ENCODE peak calls at places on chromosomes 4 and X, in four cellular contexts. W is right cardiac atrium; E is HTR-8/SVneo; Y is stimulated activated CD8-positive, alpha-beta memory T cell treated with anti-CD3 and anti-CD28 coated beads, Interleukin-4, amount 100 ng/mL, for 1 hour. N is an unnamed sample.

GRCh38 chr4:25448379-25449109 is 71.5 kb downstream of the ANAPC4 start:
- DNase-seq in W (no peak), Y (no peak), E (peak), N (no peak)

GRCh38 chr4:151922811-151923210 is 162.0 kb upstream of the GATB start:
- DNase-seq in W (no peak), E (no peak), Y (no peak), N (no peak)

GRCh38 chr4:149887091-149887490 is 71.4 kb upstream of the IQCM start:
- DNase-seq in E (no peak), W (no peak), Y (no peak), N (no peak)

GRCh38 chrX:100975212-100975611 is 5.7 kb downstream of the ARL13A start:
- DNase-seq in E (no peak), W (no peak), Y (no peak), N (no peak)

GRCh38 chr4:40969499-40969898 is 219.7 kb downstream of the NSUN7 start:
- DNase-seq in W (no peak), E (no peak), Y (no peak), N (no peak)

GRCh38 chrX:40007136-40007535 is 90.6 kb downstream of the BCOR start:
- DNase-seq in W (no peak), Y (no peak), E (no peak), N (no peak)

GRCh38 chr4:156774422-156774821 is 197.2 kb downstream of the PDGFC start:
- DNase-seq in E (no peak), Y (no peak), W (no peak), N (no peak)

GRCh38 chrX:40543661-40544328 is 37.0 kb upstream of the ATP6AP2 start:
- DNase-seq in E (no peak), W (no peak), Y (no peak), N (peak)

GRCh38 chrX:8404443-8404842 is 60.2 kb upstream of the VCX3B start:
- DNase-seq in Y (no peak), W (peak), E (no peak), N (no peak)

GRCh38 chr4:109441858-109442480 is 8.4 kb downstream of the SEC24B start:
- DNase-seq in E (no peak), W (no peak), Y (no peak), N (no peak)

GRCh38 chrX:1679238-1679637 is 64.4 kb downstream of the ASMT start:
- DNase-seq in Y (no peak), W (no peak), E (no peak), N (no peak)

GRCh38 chr4:141248029-141248428 is 27.3 kb downstream of the ZNF330 start:
- DNase-seq in Y (no peak), E (no peak), W (no peak), N (no peak)

GRCh38 chr4:60812811-60813210 is 387.3 kb upstream of the ADGRL3 start:
- DNase-seq in W (no peak), E (no peak), Y (no peak), N (no peak)

GRCh38 chrX:155235891-155236290 is 19.6 kb downstream of the VBP1 start:
- DNase-seq in W (no peak), Y (no peak), E (no peak), N (peak)

GRCh38 chrX:1430451-1430850 is 22.3 kb downstream of the ASMTL start:
- DNase-seq in W (no peak), Y (no peak), E (no peak), N (no peak)

GRCh38 chr4:152185786-152186540 is 349.9 kb downstream of the FBXW7 start:
- DNase-seq in W (no peak), Y (no peak), E (no peak), N (no peak)

GRCh38 chr4:87497141-87497540 is 32.0 kb downstream of the SPARCL1 start:
- DNase-seq in Y (no peak), E (no peak), W (no peak), N (no peak)

GRCh38 chr4:6916587-6917444 is 7.2 kb downstream of the TBC1D14 start:
- DNase-seq in E (no peak), Y (no peak), W (no peak), N (peak)

GRCh38 chrX:1554469-1555210 is 17.7 kb upstream of the P2RY8 start:
- DNase-seq in Y (no peak), E (no peak), W (no peak), N (no peak)

GRCh38 chr4:147950261-147950660 is 218.4 kb downstream of the ARHGAP10 start:
- DNase-seq in Y (no peak), E (no peak), W (no peak), N (no peak)

GRCh38 chr4:91764085-91764484 is 539.7 kb upstream of the GRID2 start:
- DNase-seq in W (no peak), Y (no peak), E (no peak), N (no peak)